ENCODE peak calls at places on chromosomes 7 and 10, in six cellular contexts. One of them, this sample, is unnamed.

GRCh38 chr10:581776-582330 is 107.6 kb downstream of the DIP2C start:
- DNase-seq in Peyer's patch: no peak
- DNase-seq in stomach: no peak
- DNase-seq in body of pancreas: no peak
- DNase-seq in sigmoid colon: no peak
- DNase-seq in A549: no peak
- DNase-seq in this sample: no peak

GRCh38 chr10:65618125-65618524 is 1307.7 kb upstream of the LRRTM3 start:
- DNase-seq in Peyer's patch: no peak
- DNase-seq in stomach: no peak
- DNase-seq in body of pancreas: no peak
- DNase-seq in sigmoid colon: no peak
- DNase-seq in A549: no peak
- DNase-seq in this sample: no peak

GRCh38 chr7:43004076-43004475 is 71.9 kb downstream of the MRPL32 start:
- DNase-seq in Peyer's patch: no peak
- DNase-seq in stomach: no peak
- DNase-seq in body of pancreas: no peak
- DNase-seq in sigmoid colon: no peak
- DNase-seq in A549: no peak
- DNase-seq in this sample: no peak

GRCh38 chr7:47627580-47628283 is 45.8 kb upstream of the TNS3 start:
- DNase-seq in Peyer's patch: no peak
- DNase-seq in stomach: no peak
- DNase-seq in body of pancreas: no peak
- DNase-seq in sigmoid colon: no peak
- DNase-seq in A549: no peak
- DNase-seq in this sample: no peak

GRCh38 chr10:119116326-119116951 is 12.5 kb downstream of the DENND10 start:
- DNase-seq in Peyer's patch: no peak
- DNase-seq in stomach: no peak
- DNase-seq in body of pancreas: no peak
- DNase-seq in sigmoid colon: peak
- DNase-seq in A549: no peak
- DNase-seq in this sample: no peak

GRCh38 chr10:43201545-43202131 is 63.4 kb downstream of the CSGALNACT2 start:
- DNase-seq in Peyer's patch: peak
- DNase-seq in stomach: peak
- DNase-seq in body of pancreas: no peak
- DNase-seq in sigmoid colon: peak
- DNase-seq in A549: no peak
- DNase-seq in this sample: no peak

GRCh38 chr10:52729259-52730104 is 43.1 kb downstream of the MBL2 start:
- DNase-seq in Peyer's patch: no peak
- DNase-seq in stomach: no peak
- DNase-seq in body of pancreas: no peak
- DNase-seq in sigmoid colon: no peak
- DNase-seq in A549: peak
- DNase-seq in this sample: no peak

GRCh38 chr10:127928021-127928806 is 21.3 kb downstream of the PTPRE start:
- DNase-seq in Peyer's patch: peak
- DNase-seq in stomach: no peak
- DNase-seq in body of pancreas: no peak
- DNase-seq in sigmoid colon: peak
- DNase-seq in A549: no peak
- DNase-seq in this sample: no peak

GRCh38 chr10:72011016-72011415 is 46.8 kb downstream of the CHST3 start:
- DNase-seq in Peyer's patch: no peak
- DNase-seq in stomach: no peak
- DNase-seq in body of pancreas: no peak
- DNase-seq in sigmoid colon: no peak
- DNase-seq in A549: no peak
- DNase-seq in this sample: no peak

GRCh38 chr10:1657500-1657899 is 79.8 kb downstream of the ADARB2 start:
- DNase-seq in Peyer's patch: no peak
- DNase-seq in stomach: no peak
- DNase-seq in body of pancreas: no peak
- DNase-seq in sigmoid colon: peak
- DNase-seq in A549: no peak
- DNase-seq in this sample: no peak

GRCh38 chr7:38673795-38674194 is 42.6 kb upstream of the AMPH start:
- DNase-seq in Peyer's patch: no peak
- DNase-seq in stomach: no peak
- DNase-seq in body of pancreas: no peak
- DNase-seq in sigmoid colon: no peak
- DNase-seq in A549: peak
- DNase-seq in this sample: no peak

GRCh38 chr10:1123972-1124371 is 67.8 kb downstream of the WDR37 start:
- DNase-seq in Peyer's patch: no peak
- DNase-seq in stomach: no peak
- DNase-seq in body of pancreas: no peak
- DNase-seq in sigmoid colon: no peak
- DNase-seq in A549: no peak
- DNase-seq in this sample: no peak

GRCh38 chr7:5424689-5425506 is 1.3 kb upstream of the TNRC18 start:
- DNase-seq in Peyer's patch: peak
- DNase-seq in stomach: peak
- DNase-seq in body of pancreas: peak
- DNase-seq in sigmoid colon: peak
- DNase-seq in A549: no peak
- DNase-seq in this sample: peak

GRCh38 chr7:5423844-5424688 is 432 bp upstream of the TNRC18 start:
- DNase-seq in Peyer's patch: peak
- DNase-seq in stomach: peak
- DNase-seq in body of pancreas: peak
- DNase-seq in sigmoid colon: peak
- DNase-seq in A549: peak
- DNase-seq in this sample: peak

GRCh38 chr7:5422324-5423271 is 1.0 kb downstream of the TNRC18 start:
- DNase-seq in Peyer's patch: no peak
- DNase-seq in stomach: no peak
- DNase-seq in body of pancreas: peak
- DNase-seq in sigmoid colon: no peak
- DNase-seq in A549: no peak
- DNase-seq in this sample: no peak

GRCh38 chr7:5421626-5422323 is 1.9 kb downstream of the TNRC18 start:
- DNase-seq in Peyer's patch: peak
- DNase-seq in stomach: peak
- DNase-seq in body of pancreas: peak
- DNase-seq in sigmoid colon: peak
- DNase-seq in A549: peak
- DNase-seq in this sample: peak

GRCh38 chr7:5423272-5423843 is at the start of gene TNRC18:
- DNase-seq in Peyer's patch: peak
- DNase-seq in stomach: peak
- DNase-seq in body of pancreas: no peak
- DNase-seq in sigmoid colon: peak
- DNase-seq in A549: no peak
- DNase-seq in this sample: peak
- TF ChIP-seq POLR2A in Peyer's patch: peak
- TF ChIP-seq POLR2A in stomach: no peak
- TF ChIP-seq POLR2A in body of pancreas: peak
- TF ChIP-seq POLR2A in sigmoid colon: peak
- TF ChIP-seq POLR2A in A549: no peak
- TF ChIP-seq POLR2A in this sample: no peak

DNA sequence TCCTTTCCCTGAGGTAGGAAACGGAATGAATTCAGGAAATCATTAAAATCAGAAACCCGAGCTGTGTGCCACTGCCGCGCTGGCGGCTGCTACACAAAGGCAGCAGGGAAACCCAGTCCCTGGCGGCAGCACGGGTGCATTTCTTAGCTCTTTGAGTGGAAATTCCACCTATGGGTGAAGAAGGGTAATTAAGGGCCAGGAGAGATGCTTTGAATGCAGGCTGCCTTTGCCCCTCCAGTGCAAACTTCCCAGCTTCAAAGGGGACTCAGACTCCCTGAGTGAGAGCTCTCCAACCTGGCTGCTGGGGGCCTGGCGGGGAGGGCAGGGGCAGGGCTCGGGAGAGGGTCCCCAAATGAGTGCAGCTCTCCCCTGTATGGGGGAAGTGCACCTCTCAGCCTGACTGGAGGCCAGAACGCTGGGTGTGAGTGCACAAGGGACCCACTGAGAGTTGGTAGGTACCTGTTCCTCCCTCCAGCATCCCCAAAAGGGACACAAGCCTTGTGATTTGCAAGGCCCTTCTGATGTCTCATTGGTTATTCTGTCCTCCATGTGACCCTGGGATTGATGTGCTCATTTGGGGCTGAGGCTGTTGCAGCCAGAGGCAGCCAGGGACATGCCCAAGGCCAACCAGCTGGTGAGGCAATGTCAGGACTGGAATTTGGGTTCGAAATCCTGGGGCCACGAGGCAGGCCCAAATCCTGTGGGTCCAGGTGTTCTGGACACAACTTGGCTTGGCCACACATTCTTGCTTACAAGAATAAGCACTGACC is 16.3 kb upstream of the ZMIZ1 start:
- DNase-seq in Peyer's patch: peak
- DNase-seq in stomach: peak
- DNase-seq in body of pancreas: peak
- DNase-seq in sigmoid colon: peak
- DNase-seq in A549: peak
- DNase-seq in this sample: no peak
- TF ChIP-seq CTCF in Peyer's patch: peak
- TF ChIP-seq CTCF in stomach: no peak
- TF ChIP-seq CTCF in body of pancreas: peak
- TF ChIP-seq CTCF in sigmoid colon: no peak
- TF ChIP-seq CTCF in A549: no peak
- TF ChIP-seq CTCF in this sample: peak

DNA sequence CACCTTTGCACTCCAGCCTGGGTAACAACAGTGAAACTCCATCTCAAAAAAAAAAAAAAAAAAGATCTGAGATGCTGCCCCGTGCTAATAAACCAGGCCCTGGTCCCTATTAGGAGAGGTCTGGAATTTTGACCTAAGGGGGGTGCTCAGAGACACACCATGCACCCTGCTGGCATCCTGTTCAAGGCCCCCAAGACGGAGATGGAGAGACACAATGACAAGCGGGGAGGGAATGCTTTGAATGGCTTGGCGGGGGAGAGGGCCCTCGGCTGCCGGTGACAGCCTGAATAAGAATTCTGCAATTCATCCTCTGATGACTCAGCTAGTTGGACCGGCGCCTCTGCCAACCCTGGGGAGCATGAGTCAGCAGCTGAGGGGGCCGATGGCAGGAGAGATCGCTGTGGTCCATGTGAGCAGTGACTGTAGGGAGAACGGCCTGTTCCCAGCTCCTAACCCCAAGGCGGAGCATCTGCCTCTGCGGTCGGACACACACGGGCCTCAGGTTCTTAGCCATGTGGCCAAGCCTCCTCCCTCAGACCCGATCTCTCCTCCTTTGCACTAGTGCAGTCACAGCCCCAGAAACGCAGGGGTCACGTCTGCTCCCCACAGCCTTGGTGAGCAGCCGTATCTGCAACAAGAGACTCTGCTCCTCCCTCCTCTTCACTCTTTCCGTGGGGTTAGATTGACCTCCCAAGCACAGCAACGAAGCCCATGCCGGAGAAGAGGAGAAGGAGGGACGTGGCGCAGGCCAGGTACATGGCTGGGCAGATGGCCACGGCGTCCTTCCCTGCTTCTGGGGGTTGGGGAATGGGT is 14.9 kb downstream of the TRIM56 start:
- DNase-seq in Peyer's patch: peak
- DNase-seq in stomach: peak
- DNase-seq in body of pancreas: peak
- DNase-seq in sigmoid colon: peak
- DNase-seq in A549: peak
- DNase-seq in this sample: peak
- TF ChIP-seq POLR2A in Peyer's patch: no peak
- TF ChIP-seq POLR2A in stomach: no peak
- TF ChIP-seq POLR2A in body of pancreas: peak
- TF ChIP-seq POLR2A in sigmoid colon: no peak
- TF ChIP-seq POLR2A in A549: peak
- TF ChIP-seq POLR2A in this sample: peak

DNA sequence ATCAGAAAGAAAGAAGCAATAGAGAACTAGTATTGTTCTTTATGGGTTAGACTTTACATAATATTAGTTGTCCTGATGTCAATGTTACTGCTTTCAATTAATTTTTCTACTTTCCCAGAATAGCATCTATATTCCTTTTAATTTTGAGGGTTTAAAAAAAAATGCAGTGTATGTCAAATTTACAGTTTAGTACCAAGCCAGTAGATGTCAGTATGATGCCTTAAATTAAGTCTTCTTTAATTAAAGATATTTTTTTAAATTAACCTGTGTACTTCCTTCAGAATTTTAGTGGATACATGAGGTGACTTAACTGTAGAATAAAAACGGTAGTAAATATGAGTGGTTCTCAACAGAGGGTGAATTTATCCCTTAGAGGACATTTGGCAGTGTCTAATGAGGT is 35.2 kb upstream of the STOX1 start:
- DNase-seq in Peyer's patch: no peak
- DNase-seq in stomach: no peak
- DNase-seq in body of pancreas: no peak
- DNase-seq in sigmoid colon: no peak
- DNase-seq in A549: no peak
- DNase-seq in this sample: no peak
- TF ChIP-seq CTCF in Peyer's patch: peak
- TF ChIP-seq CTCF in stomach: no peak
- TF ChIP-seq CTCF in body of pancreas: no peak
- TF ChIP-seq CTCF in sigmoid colon: no peak
- TF ChIP-seq CTCF in A549: peak
- TF ChIP-seq CTCF in this sample: no peak

DNA sequence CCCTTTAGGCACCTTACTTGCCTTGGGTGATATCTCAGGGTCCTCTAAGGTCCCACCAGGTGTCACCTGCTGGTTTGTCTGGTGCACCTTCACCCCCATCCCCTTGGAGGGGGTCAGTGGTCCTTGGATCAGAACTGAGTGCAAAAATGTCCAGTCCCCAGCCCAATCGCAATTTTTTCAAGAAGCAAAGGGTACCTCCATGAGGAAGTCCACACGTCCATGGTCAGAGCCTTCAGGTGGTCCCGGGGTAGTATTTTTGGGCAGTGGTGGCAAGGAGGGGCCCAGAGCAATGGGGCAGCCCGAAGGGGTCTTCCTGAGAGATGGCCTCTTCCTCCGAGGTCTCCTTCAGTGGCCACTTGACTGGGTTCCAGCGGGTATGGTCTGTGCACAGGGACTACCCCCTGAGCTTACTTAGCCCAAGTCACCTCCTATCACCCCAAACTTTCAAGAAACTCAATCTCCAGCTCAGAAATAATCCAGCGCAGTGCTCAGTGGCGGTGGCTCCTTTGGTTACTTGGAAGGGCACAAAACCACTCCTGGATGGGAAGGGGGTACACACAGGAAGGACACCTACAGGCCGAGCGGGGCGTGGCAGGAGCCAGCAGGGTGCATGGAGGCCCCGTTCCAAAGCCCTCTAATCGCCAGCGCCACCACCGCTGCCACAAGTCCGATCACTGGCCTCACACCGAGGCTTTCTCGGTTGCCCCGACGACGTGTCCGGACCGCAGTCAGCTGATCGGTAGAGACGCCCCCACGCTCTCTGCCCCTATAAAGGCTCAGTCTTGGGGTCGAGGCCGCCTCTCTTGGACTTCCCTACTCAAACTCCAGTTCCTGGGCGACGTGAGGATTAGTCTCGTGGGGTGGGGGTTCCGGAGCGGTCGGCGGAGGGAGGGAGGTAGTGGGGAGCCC is 4.5 kb downstream of the SAP25 start:
- DNase-seq in Peyer's patch: peak
- DNase-seq in stomach: peak
- DNase-seq in body of pancreas: peak
- DNase-seq in sigmoid colon: peak
- DNase-seq in A549: peak
- DNase-seq in this sample: peak
- TF ChIP-seq POLR2A in Peyer's patch: peak
- TF ChIP-seq POLR2A in stomach: no peak
- TF ChIP-seq POLR2A in body of pancreas: no peak
- TF ChIP-seq POLR2A in sigmoid colon: no peak
- TF ChIP-seq POLR2A in A549: no peak
- TF ChIP-seq POLR2A in this sample: no peak

This sample was measured in transverse colon.